ENCODE peak calls at places on chromosomes 3 and 15, in four cellular contexts. One of them, this sample, is unnamed.

GRCh38 chr3:46906471-46907058 is 29.0 kb downstream of the PTH1R start:
- DNase-seq in neural crest cell: no peak
- DNase-seq in esophagus muscularis mucosa: no peak
- DNase-seq in activated CD8-positive, alpha-beta T cell treated with anti-CD3 and anti-CD28 coated beads, Interleukin-2, amount 10 ng/mL, durations not matched to agents 7 days and 5 days: no peak
- DNase-seq in this sample: peak

GRCh38 chr3:112405845-112406244 is 72.9 kb downstream of the CD200 start:
- DNase-seq in neural crest cell: no peak
- DNase-seq in esophagus muscularis mucosa: no peak
- DNase-seq in activated CD8-positive, alpha-beta T cell treated with anti-CD3 and anti-CD28 coated beads, Interleukin-2, amount 10 ng/mL, durations not matched to agents 7 days and 5 days: no peak
- DNase-seq in this sample: no peak

GRCh38 chr3:48077835-48078234 is 61.6 kb upstream of the MAP4 start:
- DNase-seq in neural crest cell: no peak
- DNase-seq in esophagus muscularis mucosa: no peak
- DNase-seq in activated CD8-positive, alpha-beta T cell treated with anti-CD3 and anti-CD28 coated beads, Interleukin-2, amount 10 ng/mL, durations not matched to agents 7 days and 5 days: no peak
- DNase-seq in this sample: no peak

GRCh38 chr3:170811515-170811914 is 58.5 kb downstream of the RPL22L1 start:
- DNase-seq in neural crest cell: no peak
- DNase-seq in esophagus muscularis mucosa: no peak
- DNase-seq in activated CD8-positive, alpha-beta T cell treated with anti-CD3 and anti-CD28 coated beads, Interleukin-2, amount 10 ng/mL, durations not matched to agents 7 days and 5 days: no peak
- DNase-seq in this sample: no peak

GRCh38 chr15:89430530-89431341 is 65.6 kb downstream of the RHCG start:
- DNase-seq in neural crest cell: peak
- DNase-seq in esophagus muscularis mucosa: peak
- DNase-seq in activated CD8-positive, alpha-beta T cell treated with anti-CD3 and anti-CD28 coated beads, Interleukin-2, amount 10 ng/mL, durations not matched to agents 7 days and 5 days: peak
- DNase-seq in this sample: peak

GRCh38 chr15:43082509-43082908 is 23.3 kb downstream of the UBR1 start:
- DNase-seq in neural crest cell: no peak
- DNase-seq in esophagus muscularis mucosa: no peak
- DNase-seq in activated CD8-positive, alpha-beta T cell treated with anti-CD3 and anti-CD28 coated beads, Interleukin-2, amount 10 ng/mL, durations not matched to agents 7 days and 5 days: no peak
- DNase-seq in this sample: no peak

GRCh38 chr3:43695443-43695842 is 4.7 kb downstream of the ABHD5 start:
- DNase-seq in neural crest cell: no peak
- DNase-seq in esophagus muscularis mucosa: no peak
- DNase-seq in activated CD8-positive, alpha-beta T cell treated with anti-CD3 and anti-CD28 coated beads, Interleukin-2, amount 10 ng/mL, durations not matched to agents 7 days and 5 days: no peak
- DNase-seq in this sample: no peak

GRCh38 chr15:83692820-83693581 is 39.1 kb downstream of the ADAMTSL3 start:
- DNase-seq in neural crest cell: no peak
- DNase-seq in esophagus muscularis mucosa: no peak
- DNase-seq in activated CD8-positive, alpha-beta T cell treated with anti-CD3 and anti-CD28 coated beads, Interleukin-2, amount 10 ng/mL, durations not matched to agents 7 days and 5 days: no peak
- DNase-seq in this sample: no peak

GRCh38 chr3:138600341-138600740 is 6.3 kb upstream of the CEP70 start:
- DNase-seq in neural crest cell: no peak
- DNase-seq in esophagus muscularis mucosa: no peak
- DNase-seq in activated CD8-positive, alpha-beta T cell treated with anti-CD3 and anti-CD28 coated beads, Interleukin-2, amount 10 ng/mL, durations not matched to agents 7 days and 5 days: no peak
- DNase-seq in this sample: no peak

GRCh38 chr15:85337398-85338074 is 42.9 kb upstream of the AKAP13 start:
- DNase-seq in neural crest cell: no peak
- DNase-seq in esophagus muscularis mucosa: no peak
- DNase-seq in activated CD8-positive, alpha-beta T cell treated with anti-CD3 and anti-CD28 coated beads, Interleukin-2, amount 10 ng/mL, durations not matched to agents 7 days and 5 days: no peak
- DNase-seq in this sample: no peak

GRCh38 chr3:181030948-181031347 is 41.4 kb upstream of the DNAJC19 start:
- DNase-seq in neural crest cell: no peak
- DNase-seq in esophagus muscularis mucosa: no peak
- DNase-seq in activated CD8-positive, alpha-beta T cell treated with anti-CD3 and anti-CD28 coated beads, Interleukin-2, amount 10 ng/mL, durations not matched to agents 7 days and 5 days: no peak
- DNase-seq in this sample: no peak

GRCh38 chr3:35664460-35664919 is 25.2 kb downstream of the ARPP21 start:
- DNase-seq in neural crest cell: no peak
- DNase-seq in esophagus muscularis mucosa: no peak
- DNase-seq in activated CD8-positive, alpha-beta T cell treated with anti-CD3 and anti-CD28 coated beads, Interleukin-2, amount 10 ng/mL, durations not matched to agents 7 days and 5 days: no peak
- DNase-seq in this sample: no peak

GRCh38 chr15:50880651-50881114 is 27.8 kb upstream of the AP4E1 start:
- DNase-seq in neural crest cell: no peak
- DNase-seq in esophagus muscularis mucosa: no peak
- DNase-seq in activated CD8-positive, alpha-beta T cell treated with anti-CD3 and anti-CD28 coated beads, Interleukin-2, amount 10 ng/mL, durations not matched to agents 7 days and 5 days: no peak
- DNase-seq in this sample: no peak